ENCODE peak calls at places on chromosomes 11 and 22, in five cellular contexts. One of them, this sample, is unnamed. For H3K4me1, the result is how much of the 10 kb centered on the place peaks cover.

GRCh38 chr11:67022341-67022933 is 497 bp upstream of the SYT12 start:
- DNase-seq in H1: no peak
- DNase-seq in HepG2: no peak
- DNase-seq in K562: no peak
- DNase-seq in GM12878: no peak
- DNase-seq in this sample: peak

GRCh38 chr22:21010426-21011113 is 4.4 kb upstream of the P2RX6 start:
- DNase-seq in GM12878: no peak
- DNase-seq in H1: no peak
- DNase-seq in K562: no peak
- DNase-seq in HepG2: no peak
- DNase-seq in this sample: no peak

GRCh38 chr11:73388241-73389133 is 12.3 kb downstream of the RELT start:
- DNase-seq in GM12878: no peak
- DNase-seq in H1: no peak
- DNase-seq in K562: no peak
- DNase-seq in HepG2: no peak
- DNase-seq in this sample: no peak

GRCh38 chr11:73907191-73907590 is 30.4 kb downstream of the PAAF1 start:
- DNase-seq in HepG2: peak
- DNase-seq in GM12878: no peak
- DNase-seq in H1: no peak
- DNase-seq in K562: peak
- DNase-seq in this sample: peak

GRCh38 chr22:49538006-49538405 is 289.7 kb downstream of the BRD1 start:
- DNase-seq in H1: no peak
- DNase-seq in HepG2: no peak
- DNase-seq in K562: no peak
- DNase-seq in GM12878: no peak
- DNase-seq in this sample: no peak

GRCh38 chr11:12019867-12020416 is 11.5 kb upstream of the DKK3 start:
- DNase-seq in K562: no peak
- DNase-seq in HepG2: no peak
- DNase-seq in H1: no peak
- DNase-seq in GM12878: no peak
- DNase-seq in this sample: no peak

GRCh38 chr11:6609502-6610015 is 2.5 kb downstream of the TAF10 start:
- DNase-seq in K562: no peak
- DNase-seq in HepG2: no peak
- DNase-seq in H1: no peak
- DNase-seq in GM12878: no peak
- DNase-seq in this sample: no peak

GRCh38 chr22:40190501-40190900 is 12.8 kb downstream of the TNRC6B start:
- DNase-seq in K562: peak
- DNase-seq in H1: no peak
- DNase-seq in GM12878: no peak
- DNase-seq in HepG2: no peak
- DNase-seq in this sample: no peak

GRCh38 chr22:36238348-36239149 is 778 bp downstream of the APOL2 start:
- DNase-seq in GM12878: no peak
- DNase-seq in HepG2: no peak
- DNase-seq in H1: no peak
- DNase-seq in K562: peak
- DNase-seq in this sample: no peak

GRCh38 chr11:24754406-24754805 is 257.6 kb downstream of the LUZP2 start:
- DNase-seq in GM12878: no peak
- DNase-seq in K562: no peak
- DNase-seq in HepG2: no peak
- DNase-seq in H1: no peak
- DNase-seq in this sample: no peak

GRCh38 chr22:21641417-21641794 is 696 bp upstream of the SDF2L1 start:
- DNase-seq in GM12878: no peak
- DNase-seq in H1: no peak
- DNase-seq in K562: peak
- DNase-seq in HepG2: peak
- DNase-seq in this sample: no peak

GRCh38 chr11:13837286-13837685 is 125.2 kb upstream of the SPON1 start:
- DNase-seq in HepG2: no peak
- DNase-seq in GM12878: no peak
- DNase-seq in K562: no peak
- DNase-seq in H1: no peak
- DNase-seq in this sample: peak

GRCh38 chr11:59135648-59136461 is 6.8 kb upstream of the FAM111A start:
- DNase-seq in K562: peak
- DNase-seq in HepG2: peak
- DNase-seq in GM12878: peak
- DNase-seq in H1: peak
- DNase-seq in this sample: peak

GRCh38 chr11:65274734-65275682 is 13.2 kb downstream of the POLA2 start:
- DNase-seq in K562: peak
- DNase-seq in H1: peak
- DNase-seq in HepG2: peak
- DNase-seq in GM12878: no peak
- DNase-seq in this sample: peak

GRCh38 chr22:25402501-25403283 is 161.8 kb upstream of the GRK3 start:
- DNase-seq in K562: no peak
- DNase-seq in H1: no peak
- DNase-seq in HepG2: peak
- DNase-seq in GM12878: no peak
- DNase-seq in this sample: no peak

GRCh38 chr11:131923309-131923708 is 552.9 kb downstream of the NTM start:
- DNase-seq in GM12878: no peak
- DNase-seq in HepG2: no peak
- DNase-seq in K562: no peak
- DNase-seq in H1: no peak
- DNase-seq in this sample: no peak

GRCh38 chr11:122322369-122322768 is 206.4 kb upstream of the BLID start:
- DNase-seq in HepG2: no peak
- DNase-seq in K562: no peak
- DNase-seq in GM12878: no peak
- DNase-seq in H1: no peak
- DNase-seq in this sample: no peak
- TF ChIP-seq SP1 in HepG2: no peak
- TF ChIP-seq SP1 in K562: no peak
- TF ChIP-seq SP1 in GM12878: no peak
- TF ChIP-seq SP1 in H1: no peak
- TF ChIP-seq SP1 in this sample: no peak

DNA sequence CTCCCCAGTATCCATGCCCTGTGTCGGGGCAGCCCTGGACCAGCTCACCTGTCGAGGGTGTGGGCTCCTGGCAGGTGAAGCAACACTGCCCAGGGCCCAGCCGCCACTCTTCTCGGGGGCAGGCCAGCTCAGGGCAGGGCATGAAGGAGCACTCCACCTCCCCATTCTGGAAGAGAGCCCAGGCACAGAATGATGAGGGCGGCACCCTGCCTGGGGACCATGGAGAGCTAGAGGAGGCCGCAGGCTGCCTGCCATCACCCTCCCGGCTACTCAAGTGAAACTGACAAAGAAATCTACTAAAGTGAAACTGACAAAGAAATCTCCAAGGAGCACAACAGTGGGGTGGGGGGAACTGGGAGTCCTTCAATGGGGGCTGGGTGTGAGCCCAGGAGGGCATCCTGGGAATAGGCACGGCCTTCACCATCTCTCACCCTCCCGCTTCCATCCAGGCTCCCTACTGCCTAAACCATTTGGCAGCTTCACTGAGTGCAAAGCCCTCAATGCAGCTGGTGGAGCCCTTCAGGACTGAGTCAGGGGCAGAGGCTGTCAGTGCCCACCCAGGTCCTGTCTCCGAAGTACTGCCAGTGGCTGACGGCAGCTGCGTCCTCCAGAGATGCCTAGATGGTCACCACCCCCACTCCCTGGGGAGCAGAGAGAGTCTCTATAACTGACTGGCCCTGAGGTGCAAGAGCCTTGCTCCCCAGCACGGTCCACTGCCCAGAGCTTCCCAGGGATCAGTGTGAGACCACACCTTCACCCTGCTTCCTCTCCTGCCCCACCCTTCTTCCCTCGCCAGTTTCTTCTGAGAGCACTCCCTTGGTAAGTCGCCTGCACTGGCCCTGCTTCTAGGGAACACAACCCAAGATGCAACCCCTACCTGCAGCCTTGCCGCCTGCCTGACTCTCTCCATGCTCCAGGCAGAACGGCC is 21.7 kb downstream of the VWCE start:
- DNase-seq in HepG2: no peak
- DNase-seq in K562: no peak
- DNase-seq in GM12878: no peak
- DNase-seq in H1: no peak
- DNase-seq in this sample: no peak
- H3K4me1 ChIP-seq in HepG2: under half
- H3K4me1 ChIP-seq in K562: under half
- H3K4me1 ChIP-seq in GM12878: under half
- H3K4me1 ChIP-seq in H1: under half
- H3K4me1 ChIP-seq in this sample: under half

GRCh38 chr22:32579533-32580220 is 105.1 kb downstream of the FBXO7 start:
- DNase-seq in GM12878: no peak
- DNase-seq in H1: no peak
- DNase-seq in K562: no peak
- DNase-seq in HepG2: peak
- DNase-seq in this sample: no peak
- H3K27ac ChIP-seq in GM12878: no peak
- H3K27ac ChIP-seq in H1: no peak
- H3K27ac ChIP-seq in K562: peak
- H3K27ac ChIP-seq in HepG2: peak
- H3K27ac ChIP-seq in this sample: no peak

GRCh38 chr11:46845440-46845739 is 690 bp downstream of the CKAP5 start:
- DNase-seq in H1: no peak
- DNase-seq in GM12878: no peak
- DNase-seq in K562: no peak
- DNase-seq in HepG2: no peak
- DNase-seq in this sample: no peak
- TF ChIP-seq SP1 in H1: no peak
- TF ChIP-seq SP1 in GM12878: no peak
- TF ChIP-seq SP1 in K562: no peak
- TF ChIP-seq SP1 in HepG2: no peak
- TF ChIP-seq SP1 in this sample: no peak

DNA sequence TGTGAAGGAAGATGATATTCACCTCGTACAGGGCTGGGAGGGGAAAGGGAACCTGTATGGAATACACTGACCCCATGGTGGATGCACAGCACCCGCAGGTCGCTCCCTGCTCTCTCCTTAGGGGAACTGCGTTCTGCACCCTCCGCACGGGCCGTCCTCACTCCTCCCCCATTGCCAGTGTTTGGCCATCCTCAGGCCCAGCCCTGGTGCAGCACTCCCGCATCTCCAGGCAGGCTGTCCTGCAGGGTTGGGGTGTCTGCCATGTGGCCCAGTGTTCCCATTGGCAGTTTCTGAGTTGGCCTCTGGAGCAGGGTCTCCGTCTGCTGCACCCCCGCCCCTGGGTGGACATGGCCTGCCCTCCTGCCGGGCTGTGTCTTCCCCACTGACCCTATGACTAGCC is 19.1 kb upstream of the PARVG start:
- DNase-seq in GM12878: no peak
- DNase-seq in H1: no peak
- DNase-seq in HepG2: no peak
- DNase-seq in K562: no peak
- DNase-seq in this sample: no peak
- H3K4me1 ChIP-seq in GM12878: under half
- H3K4me1 ChIP-seq in H1: under half
- H3K4me1 ChIP-seq in HepG2: under half
- H3K4me1 ChIP-seq in K562: under half
- H3K4me1 ChIP-seq in this sample: under half

DNA sequence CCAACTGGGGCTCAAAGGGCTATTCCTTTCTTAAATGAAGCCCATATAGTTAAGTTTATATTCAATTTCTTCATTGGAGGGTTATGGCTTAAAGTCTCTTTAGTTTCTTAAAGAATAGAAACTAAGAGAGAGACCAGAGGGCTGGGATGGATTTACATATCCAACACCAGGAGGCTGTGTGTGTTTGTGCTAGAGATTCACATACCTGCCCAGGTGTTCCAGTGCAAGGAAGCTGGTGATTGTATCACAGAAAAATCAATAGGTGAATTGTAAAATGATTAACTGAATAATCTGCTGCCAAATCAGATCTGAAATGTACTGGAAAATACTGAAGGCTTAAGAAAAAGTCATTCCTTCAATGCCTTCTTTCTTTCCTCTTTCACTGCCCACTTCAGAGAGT is 148.2 kb upstream of the BDNF start:
- DNase-seq in H1: no peak
- DNase-seq in K562: no peak
- DNase-seq in HepG2: no peak
- DNase-seq in GM12878: no peak
- DNase-seq in this sample: no peak
- H3K27ac ChIP-seq in H1: no peak
- H3K27ac ChIP-seq in K562: no peak
- H3K27ac ChIP-seq in HepG2: no peak
- H3K27ac ChIP-seq in GM12878: no peak
- H3K27ac ChIP-seq in this sample: no peak

GRCh38 chr11:20596629-20597129 is 2.7 kb upstream of the SLC6A5 start:
- DNase-seq in K562: peak
- DNase-seq in H1: no peak
- DNase-seq in HepG2: no peak
- DNase-seq in GM12878: no peak
- DNase-seq in this sample: no peak
- TF ChIP-seq SP1 in K562: no peak
- TF ChIP-seq SP1 in H1: no peak
- TF ChIP-seq SP1 in HepG2: no peak
- TF ChIP-seq SP1 in GM12878: no peak
- TF ChIP-seq SP1 in this sample: no peak

GRCh38 chr22:50544746-50545253 is 899 bp upstream of the KLHDC7B start:
- DNase-seq in GM12878: no peak
- DNase-seq in H1: no peak
- DNase-seq in HepG2: no peak
- DNase-seq in K562: no peak
- DNase-seq in this sample: no peak
- H3K4me1 ChIP-seq in GM12878: under half
- H3K4me1 ChIP-seq in H1: under half
- H3K4me1 ChIP-seq in HepG2: under half
- H3K4me1 ChIP-seq in K562: under half
- H3K4me1 ChIP-seq in this sample: under half